ENCODE peak calls at places on chromosomes 11 and 22, in seven cellular contexts. I, U, B, F, M, X and Z are unnamed samples.

GRCh38 chr22:24390576-24390975 is 36.8 kb upstream of the ADORA2A start:
- DNase-seq in I (no peak), U (no peak), B (no peak), F (peak; percentile 42), M (peak; percentile 46), X (no peak), Z (no peak)

GRCh38 chr22:21933899-21934298 is 18.7 kb downstream of the PPM1F start:
- DNase-seq in I (no peak), U (no peak), B (no peak), F (no peak), M (no peak), X (no peak), Z (no peak)

GRCh38 chr11:72712168-72712721 is 38.0 kb upstream of the PDE2A start:
- DNase-seq in I (peak; percentile 50), U (no peak), B (peak; percentile 12), F (peak; percentile 57), M (peak; percentile 68), X (peak; percentile 87), Z (peak; percentile 42)

GRCh38 chr11:11724994-11725393 is 103.2 kb upstream of the GALNT18 start:
- DNase-seq in I (no peak), U (no peak), B (no peak), F (no peak), M (no peak), X (no peak), Z (no peak)

GRCh38 chr11:101100601-101101000 is 29.0 kb downstream of the PGR start:
- DNase-seq in I (no peak), U (no peak), B (no peak), F (no peak), M (no peak), X (no peak), Z (no peak)

GRCh38 chr11:37905707-37906417 is 1307.8 kb upstream of the RAG2 start:
- DNase-seq in I (peak; percentile 53), U (no peak), B (no peak), F (no peak), M (no peak), X (no peak), Z (no peak)

GRCh38 chr22:22884010-22884887 is 3.4 kb upstream of the IGLL5 start:
- DNase-seq in I (peak; percentile 75), U (peak; percentile 70), B (no peak), F (peak; percentile 81), M (peak; percentile 33), X (peak; percentile 58), Z (peak; percentile 81)

GRCh38 chr11:70079691-70080090 is 1.6 kb downstream of the ANO1 start:
- DNase-seq in I (no peak), U (no peak), B (no peak), F (no peak), M (no peak), X (peak; percentile 48), Z (no peak)

GRCh38 chr11:83087035-83087434 is 15.3 kb upstream of the RAB30 start:
- DNase-seq in I (no peak), U (no peak), B (no peak), F (no peak), M (no peak), X (no peak), Z (no peak)

GRCh38 chr11:14340721-14341120 is 18.3 kb downstream of the RRAS2 start:
- DNase-seq in I (no peak), U (no peak), B (no peak), F (no peak), M (no peak), X (no peak), Z (no peak)

GRCh38 chr22:23383491-23384450 is 196.3 kb downstream of the IGLL1 start:
- DNase-seq in I (no peak), U (no peak), B (no peak), F (no peak), M (no peak), X (peak; percentile 77), Z (no peak)

GRCh38 chr22:41584881-41585280 is 4.8 kb downstream of the PMM1 start:
- DNase-seq in I (no peak), U (no peak), B (no peak), F (no peak), M (no peak), X (no peak), Z (no peak)

GRCh38 chr22:30752771-30753170 is 58.1 kb downstream of the OSBP2 start:
- DNase-seq in I (no peak), U (no peak), B (no peak), F (no peak), M (no peak), X (no peak), Z (no peak)

GRCh38 chr22:17370766-17371181 is 1.5 kb downstream of the CECR2 start:
- DNase-seq in I (no peak), U (no peak), B (no peak), F (no peak), M (no peak), X (no peak), Z (no peak)

GRCh38 chr11:123461164-123461563 is 31.1 kb downstream of the GRAMD1B start:
- DNase-seq in I (no peak), U (no peak), B (no peak), F (peak; percentile 17), M (peak; percentile 74), X (no peak), Z (no peak)

GRCh38 chr11:76666408-76666807 is 4.1 kb downstream of the LRRC32 start:
- DNase-seq in I (peak; percentile 14), U (no peak), B (no peak), F (no peak), M (peak; percentile 60), X (peak; percentile 90), Z (no peak)

DNA sequence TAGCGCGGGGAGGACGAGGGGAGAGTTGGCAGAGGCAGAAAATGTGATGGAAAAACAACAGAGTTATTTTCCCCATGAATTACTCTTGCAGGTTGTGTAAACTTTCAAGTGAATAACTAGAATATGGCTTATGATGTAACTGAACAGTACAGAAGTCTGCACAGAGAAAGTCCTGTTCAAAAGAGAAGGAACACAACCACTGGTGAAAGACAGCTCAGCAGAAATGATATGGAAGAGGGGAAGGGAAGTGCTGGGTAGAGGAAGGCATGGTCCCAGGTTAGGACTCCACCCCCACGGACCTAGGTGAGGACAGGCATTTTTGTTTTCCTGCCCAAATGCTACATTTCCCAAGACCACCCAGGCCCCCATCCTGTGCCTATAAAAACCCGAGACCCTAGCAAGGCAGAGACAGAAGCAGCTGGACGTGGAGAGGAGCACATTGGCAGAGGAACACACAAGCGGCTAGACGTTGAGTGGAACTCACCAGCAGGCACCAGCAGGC is 77.7 kb downstream of the MAML2 start:
- DNase-seq in I (no peak), U (no peak), B (no peak), F (no peak), M (no peak), X (no peak), Z (no peak)
- H3K4me1 ChIP-seq in I (peaks cover 2% of the 10 kb centered on the region), U (peaks cover 69% of the 10 kb centered on the region), B (peaks cover 17% of the 10 kb centered on the region), F (peaks cover 22% of the 10 kb centered on the region), M (no peaks in the 10 kb centered on the region), X (peaks cover 20% of the 10 kb centered on the region), Z (no peaks in the 10 kb centered on the region)

GRCh38 chr22:47277511-47277910 is 515.1 kb downstream of the TBC1D22A start:
- DNase-seq in I (no peak), U (no peak), B (no peak), F (no peak), M (no peak), X (no peak), Z (no peak)

GRCh38 chr22:47275479-47276218 is 513.2 kb downstream of the TBC1D22A start:
- DNase-seq in I (no peak), U (no peak), B (no peak), F (no peak), M (no peak), X (no peak), Z (no peak)

GRCh38 chr22:47276219-47276843 is 513.9 kb downstream of the TBC1D22A start:
- DNase-seq in I (no peak), U (no peak), B (no peak), F (no peak), M (no peak), X (no peak), Z (no peak)

GRCh38 chr22:47278655-47279054 is 516.2 kb downstream of the TBC1D22A start:
- DNase-seq in I (no peak), U (no peak), B (no peak), F (no peak), M (no peak), X (peak; percentile 35), Z (no peak)

DNA sequence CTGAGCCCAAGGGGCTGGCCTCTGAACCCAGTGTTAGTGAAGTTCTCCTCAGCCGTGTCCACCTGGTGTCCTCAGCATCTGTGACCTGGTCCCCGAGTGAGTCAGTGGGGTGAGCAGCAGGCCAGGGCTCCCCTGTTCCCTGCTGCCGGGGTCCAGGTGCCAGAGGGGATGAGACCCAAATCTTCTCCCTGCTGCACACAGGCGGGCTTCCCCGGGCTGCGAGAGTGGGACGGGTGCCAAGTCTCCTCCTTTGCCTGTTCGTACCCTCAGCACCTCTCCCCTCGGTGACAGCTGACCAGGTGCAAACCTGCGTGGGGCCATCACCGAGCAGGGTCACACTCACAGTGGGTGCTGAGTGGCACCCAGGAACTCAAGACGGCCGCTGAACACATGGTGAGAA is 514.6 kb downstream of the TBC1D22A start:
- DNase-seq in I (no peak), U (no peak), B (no peak), F (no peak), M (no peak), X (peak; percentile 70), Z (no peak)
- H3K9me3 ChIP-seq in I (no peaks in the 10 kb centered on the region), U (no peaks in the 10 kb centered on the region), B (no peaks in the 10 kb centered on the region), F (no peaks in the 10 kb centered on the region), M (no peaks in the 10 kb centered on the region), X (no peaks in the 10 kb centered on the region), Z (no peaks in the 10 kb centered on the region)

DNA sequence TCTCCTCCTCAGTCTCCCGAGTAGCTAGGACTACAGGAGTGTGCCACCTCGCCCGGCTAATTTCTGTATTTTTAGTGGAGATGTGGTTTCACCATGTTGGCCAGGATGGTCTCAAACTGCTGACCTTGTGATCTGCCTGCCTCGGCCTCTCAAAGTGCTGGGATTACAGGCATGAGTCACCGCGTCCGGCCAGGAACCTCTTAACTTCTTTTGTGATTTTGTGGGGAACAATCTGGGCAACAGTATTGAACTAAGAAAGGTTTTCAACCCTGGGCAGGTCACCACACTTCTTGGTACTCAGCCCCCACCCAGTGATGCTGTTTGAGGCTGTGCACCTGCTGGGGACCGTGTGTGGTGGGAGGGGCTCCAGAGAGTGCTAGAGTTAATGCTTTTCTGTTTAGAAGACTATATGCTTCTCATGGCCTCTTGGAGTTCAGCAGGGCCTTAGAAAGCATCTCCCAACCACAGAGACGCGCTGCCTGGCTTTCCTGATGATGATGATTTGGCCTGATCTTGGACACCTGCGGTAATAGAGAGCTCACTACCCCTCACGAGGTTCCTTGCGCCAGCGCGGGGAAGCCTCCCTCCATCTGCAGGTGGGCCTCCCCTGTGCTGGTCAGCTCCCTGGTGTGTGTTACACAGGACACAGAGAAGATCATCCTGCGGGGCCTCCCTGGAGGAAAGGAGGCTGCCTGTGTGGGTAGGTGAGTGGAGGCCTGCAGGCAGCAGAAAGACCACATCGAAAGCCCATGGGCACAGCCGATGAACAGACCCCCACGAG is 1.2 kb downstream of the DENND6B start:
- DNase-seq in I (no peak), U (no peak), B (no peak), F (no peak), M (no peak), X (no peak), Z (no peak)
- H3K4me1 ChIP-seq in I (peaks cover 11% of the 10 kb centered on the region), U (peaks cover 7% of the 10 kb centered on the region), B (peaks cover 21% of the 10 kb centered on the region), F (peaks cover 18% of the 10 kb centered on the region), M (peaks cover 11% of the 10 kb centered on the region), X (peaks cover 8% of the 10 kb centered on the region), Z (peaks cover 3% of the 10 kb centered on the region)

DNA sequence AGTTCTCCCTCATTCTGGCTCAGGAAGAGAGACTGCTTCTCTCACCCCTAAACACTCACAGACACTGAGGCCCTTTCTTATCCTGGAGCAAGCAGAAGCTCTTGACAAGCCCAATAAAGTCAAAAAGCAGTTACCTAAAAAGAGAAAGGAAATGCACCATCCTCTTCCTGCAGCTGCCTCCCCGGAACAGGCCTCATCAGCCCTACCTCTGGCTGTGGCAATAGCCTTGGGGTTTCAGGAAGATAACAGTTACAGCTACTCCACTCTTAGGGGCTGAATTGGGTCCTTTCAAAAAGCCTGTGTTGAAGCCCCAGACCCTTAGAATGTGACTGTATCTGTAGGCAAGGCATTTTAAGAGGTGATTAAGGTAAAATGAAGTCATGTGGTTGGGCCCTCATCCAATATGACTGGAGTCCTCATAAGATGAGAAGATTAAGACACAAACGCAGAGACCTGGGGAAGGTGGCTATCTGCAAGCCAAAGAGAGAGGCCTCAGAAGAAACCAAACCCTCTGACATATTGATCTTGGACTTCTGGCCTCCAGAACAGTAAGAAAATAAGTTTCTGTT is 3.5 kb upstream of the LGALS12 start:
- DNase-seq in I (no peak), U (no peak), B (no peak), F (no peak), M (no peak), X (no peak), Z (no peak)
- H3K9me3 ChIP-seq in I (peaks cover 4% of the 10 kb centered on the region), U (no peaks in the 10 kb centered on the region), B (peaks cover 10% of the 10 kb centered on the region), F (no peaks in the 10 kb centered on the region), M (peaks cover 11% of the 10 kb centered on the region), X (peaks cover 2% of the 10 kb centered on the region), Z (no peaks in the 10 kb centered on the region)